ENCODE peak calls at places on chromosomes 2 and 18, in eight cellular contexts. O is GM23338; Z is NCI-H1417; G is B cell; P is ELR; W is NCI-H460; K is endothelial cell; T is stimulated activated CD8-positive, alpha-beta memory T cell treated with anti-CD3 and anti-CD28 coated beads, Interleukin-7, amount 100 ng/mL, for 1 hour. I is an unnamed sample.
A peak's percentile ranks its signal among the peaks of the same experiment; 100 is the strongest.

GRCh38 chr2:10091182-10091932 is 11.1 kb upstream of the CYS1 start:
- DNase-seq in O (peak; percentile 27), Z (no peak), G (peak; percentile 10), P (no peak), W (no peak), K (no peak), T (no peak), I (peak; percentile 57)

GRCh38 chr2:21804151-21804550 is 680.4 kb downstream of the TDRD15 start:
- DNase-seq in O (no peak), Z (no peak), G (no peak), P (no peak), W (no peak), K (no peak), T (no peak), I (no peak)

GRCh38 chr2:189249171-189249570 is 69.6 kb upstream of the COL5A2 start:
- DNase-seq in O (no peak), Z (no peak), G (no peak), P (peak; percentile 71), W (no peak), K (no peak), T (no peak), I (no peak)

GRCh38 chr2:150681120-150681796 is 193.8 kb upstream of the RND3 start:
- DNase-seq in O (no peak), Z (no peak), G (no peak), P (peak; percentile 97), W (no peak), K (no peak), T (no peak), I (no peak)

GRCh38 chr18:62807406-62807805 is 92.1 kb downstream of the PHLPP1 start:
- DNase-seq in O (no peak), Z (no peak), G (no peak), P (no peak), W (no peak), K (no peak), T (no peak), I (no peak)

GRCh38 chr18:26089247-26090129 is 925 bp downstream of the SS18 start:
- DNase-seq in O (peak; percentile 41), Z (peak; percentile 82), G (no peak), P (peak; percentile 63), W (peak; percentile 12), K (no peak), T (no peak), I (no peak)

GRCh38 chr2:69381337-69381737 is 5.7 kb downstream of the GFPT1 start:
- DNase-seq in O (no peak), Z (no peak), G (no peak), P (peak; percentile 49), W (no peak), K (no peak), T (no peak), I (no peak)

GRCh38 chr2:134011936-134012586 is 241.8 kb upstream of the MGAT5 start:
- DNase-seq in O (no peak), Z (no peak), G (no peak), P (no peak), W (no peak), K (no peak), T (no peak), I (no peak)

GRCh38 chr2:142716463-142717242 is 160.8 kb upstream of the KYNU start:
- DNase-seq in O (peak; percentile 74), Z (no peak), G (no peak), P (no peak), W (peak; percentile 75), K (no peak), T (no peak), I (no peak)

GRCh38 chr2:124283090-124283489 is 258.0 kb downstream of the CNTNAP5 start:
- DNase-seq in O (no peak), Z (peak; percentile 3), G (no peak), P (peak; percentile 25), W (no peak), K (no peak), T (no peak), I (no peak)

I was measured in transverse colon.